ENCODE peak calls at places on chromosome 21, in seven cellular contexts. X is amniotic stem cell, K is hypothalamus, G is BE2C, E is ovary, J is kidney glomerular epithelial cell, M is HFFc6. L is an unnamed sample.

GRCh38 chr21:45388611-45389296 is 16.2 kb upstream of the COL18A1 start:
- DNase-seq in E (peak; percentile 17), G (peak; percentile 3), M (no peak), J (no peak), K (no peak), X (no peak), L (no peak)

GRCh38 chr21:44703731-44704635 is 7.0 kb downstream of the KRTAP10-12 start:
- DNase-seq in X (no peak), G (no peak), M (no peak), K (no peak), J (no peak), E (no peak), L (no peak)

GRCh38 chr21:15224346-15225086 is 159.7 kb upstream of the NRIP1 start:
- DNase-seq in K (no peak), G (no peak), E (no peak), M (peak; percentile 88), X (no peak), J (peak; percentile 78), L (no peak)

GRCh38 chr21:32371913-32372314 is 20.9 kb downstream of the URB1 start:
- DNase-seq in M (peak; percentile 32), J (peak; percentile 52), E (peak; percentile 69), X (no peak), G (no peak), K (no peak), L (no peak)

GRCh38 chr21:38140192-38140905 is 116.4 kb upstream of the KCNJ15 start:
- DNase-seq in X (no peak), M (peak; percentile 32), E (no peak), K (no peak), G (peak; percentile 9), J (peak; percentile 57), L (no peak)

GRCh38 chr21:29372063-29372802 is 73.5 kb downstream of the BACH1 start:
- DNase-seq in J (peak; percentile 77), G (peak; percentile 65), K (no peak), E (peak; percentile 64), X (peak; percentile 77), M (peak; percentile 68), L (peak; percentile 5)

GRCh38 chr21:34956416-34957316 is 92.4 kb downstream of the RUNX1 start:
- DNase-seq in K (no peak), E (no peak), M (no peak), X (no peak), G (no peak), J (no peak), L (no peak)

GRCh38 chr21:42294273-42294880 is 20.8 kb downstream of the TFF3 start:
- DNase-seq in G (no peak), M (no peak), K (no peak), X (no peak), E (no peak), J (no peak), L (no peak)

GRCh38 chr21:36676039-36676950 is 22.6 kb upstream of the SIM2 start:
- DNase-seq in X (no peak), M (no peak), J (no peak), K (no peak), E (no peak), G (no peak), L (no peak)

GRCh38 chr21:35779690-35780570 is 280.4 kb downstream of the SETD4 start:
- DNase-seq in J (peak; percentile 91), E (no peak), M (peak; percentile 94), G (no peak), K (no peak), X (peak; percentile 30), L (no peak)

GRCh38 chr21:44473915-44474555 is 18.7 kb downstream of the LRRC3 start:
- DNase-seq in G (no peak), E (no peak), J (no peak), X (no peak), K (no peak), M (no peak), L (no peak)

GRCh38 chr21:45993210-45994085 is 11.9 kb downstream of the COL6A1 start:
- DNase-seq in K (no peak), J (no peak), X (no peak), M (no peak), G (peak; percentile 12), E (peak; percentile 24), L (no peak)

GRCh38 chr21:35593000-35593502 is 467.3 kb downstream of the SETD4 start:
- DNase-seq in K (no peak), E (no peak), X (no peak), M (peak; percentile 38), J (no peak), G (no peak), L (no peak)

GRCh38 chr21:28269173-28269572 is 723.5 kb downstream of the LTN1 start:
- DNase-seq in G (peak; percentile 36), X (no peak), K (no peak), E (no peak), J (no peak), M (no peak), L (no peak)

GRCh38 chr21:37208741-37209225 is 58.4 kb downstream of the VPS26C start:
- DNase-seq in G (peak; percentile 33), M (no peak), J (peak; percentile 87), E (no peak), K (no peak), X (no peak), L (no peak)

L was measured in activated T-helper 1 cell treated with Interleukin-2 at 50 U/mL for 16 hours.